ENCODE peak calls at places on chromosomes 4 and X, in eight cellular contexts. One of them, this sample, is unnamed. For H3K4me1, the result is how much of the 10 kb centered on the place peaks cover.

GRCh38 chrX:13733506-13733905 is 914 bp downstream of the TRAPPC2 start:
- DNase-seq in CD8-positive, alpha-beta T cell: no peak
- DNase-seq in heart left ventricle: no peak
- DNase-seq in hepatocyte: no peak
- DNase-seq in stomach: no peak
- DNase-seq in heart right ventricle: no peak
- DNase-seq in adrenal gland: no peak
- DNase-seq in suprapubic skin: no peak
- DNase-seq in this sample: no peak

GRCh38 chrX:73826996-73827395 is 264.0 kb downstream of the CHIC1 start:
- DNase-seq in suprapubic skin: no peak
- DNase-seq in CD8-positive, alpha-beta T cell: no peak
- DNase-seq in stomach: no peak
- DNase-seq in heart left ventricle: no peak
- DNase-seq in heart right ventricle: no peak
- DNase-seq in hepatocyte: no peak
- DNase-seq in adrenal gland: no peak
- DNase-seq in this sample: no peak

GRCh38 chr4:177464026-177464425 is 21.8 kb upstream of the AGA start:
- DNase-seq in stomach: no peak
- DNase-seq in heart left ventricle: no peak
- DNase-seq in adrenal gland: no peak
- DNase-seq in heart right ventricle: no peak
- DNase-seq in hepatocyte: no peak
- DNase-seq in CD8-positive, alpha-beta T cell: no peak
- DNase-seq in suprapubic skin: no peak
- DNase-seq in this sample: no peak

GRCh38 chr4:25993564-25994185 is 79.7 kb downstream of the SMIM20 start:
- DNase-seq in hepatocyte: peak
- DNase-seq in heart left ventricle: peak
- DNase-seq in CD8-positive, alpha-beta T cell: no peak
- DNase-seq in stomach: no peak
- DNase-seq in suprapubic skin: no peak
- DNase-seq in heart right ventricle: peak
- DNase-seq in adrenal gland: no peak
- DNase-seq in this sample: no peak

GRCh38 chrX:129925305-129926092 is 19.5 kb downstream of the UTP14A start:
- DNase-seq in CD8-positive, alpha-beta T cell: peak
- DNase-seq in suprapubic skin: peak
- DNase-seq in adrenal gland: peak
- DNase-seq in heart left ventricle: peak
- DNase-seq in heart right ventricle: peak
- DNase-seq in hepatocyte: peak
- DNase-seq in stomach: peak
- DNase-seq in this sample: peak

GRCh38 chr4:10107111-10108091 is 9.2 kb downstream of the WDR1 start:
- DNase-seq in stomach: no peak
- DNase-seq in adrenal gland: no peak
- DNase-seq in heart left ventricle: no peak
- DNase-seq in heart right ventricle: no peak
- DNase-seq in CD8-positive, alpha-beta T cell: no peak
- DNase-seq in hepatocyte: no peak
- DNase-seq in suprapubic skin: no peak
- DNase-seq in this sample: no peak

GRCh38 chr4:76572224-76572623 is 137.2 kb downstream of the SHROOM3 start:
- DNase-seq in stomach: no peak
- DNase-seq in suprapubic skin: no peak
- DNase-seq in heart left ventricle: no peak
- DNase-seq in hepatocyte: no peak
- DNase-seq in adrenal gland: no peak
- DNase-seq in CD8-positive, alpha-beta T cell: no peak
- DNase-seq in heart right ventricle: no peak
- DNase-seq in this sample: no peak

GRCh38 chr4:177264788-177265422 is 44.8 kb upstream of the NEIL3 start:
- DNase-seq in CD8-positive, alpha-beta T cell: no peak
- DNase-seq in heart right ventricle: no peak
- DNase-seq in suprapubic skin: no peak
- DNase-seq in hepatocyte: no peak
- DNase-seq in heart left ventricle: no peak
- DNase-seq in stomach: no peak
- DNase-seq in adrenal gland: no peak
- DNase-seq in this sample: no peak

GRCh38 chrX:74383611-74384010 is 37.7 kb upstream of the SLC16A2 start:
- DNase-seq in adrenal gland: peak
- DNase-seq in stomach: peak
- DNase-seq in hepatocyte: peak
- DNase-seq in CD8-positive, alpha-beta T cell: no peak
- DNase-seq in heart left ventricle: no peak
- DNase-seq in suprapubic skin: no peak
- DNase-seq in heart right ventricle: peak
- DNase-seq in this sample: no peak

GRCh38 chrX:85993539-85994197 is 53.7 kb downstream of the CHM start:
- DNase-seq in stomach: no peak
- DNase-seq in CD8-positive, alpha-beta T cell: no peak
- DNase-seq in hepatocyte: no peak
- DNase-seq in suprapubic skin: no peak
- DNase-seq in heart right ventricle: no peak
- DNase-seq in adrenal gland: no peak
- DNase-seq in heart left ventricle: no peak
- DNase-seq in this sample: no peak

GRCh38 chr4:77852892-77853495 is 9.6 kb upstream of the MRPL1 start:
- DNase-seq in stomach: no peak
- DNase-seq in suprapubic skin: no peak
- DNase-seq in adrenal gland: no peak
- DNase-seq in heart right ventricle: no peak
- DNase-seq in hepatocyte: no peak
- DNase-seq in CD8-positive, alpha-beta T cell: peak
- DNase-seq in heart left ventricle: no peak
- DNase-seq in this sample: no peak

GRCh38 chr4:184649026-184649970 is at the start of the genes CASP3 and PRIMPOL:
- DNase-seq in adrenal gland: peak
- DNase-seq in CD8-positive, alpha-beta T cell: peak
- DNase-seq in suprapubic skin: peak
- DNase-seq in heart left ventricle: peak
- DNase-seq in stomach: peak
- DNase-seq in hepatocyte: peak
- DNase-seq in heart right ventricle: peak
- DNase-seq in this sample: peak

GRCh38 chr4:8431553-8431952 is 9.0 kb downstream of the ACOX3 start:
- DNase-seq in heart left ventricle: no peak
- DNase-seq in suprapubic skin: no peak
- DNase-seq in hepatocyte: no peak
- DNase-seq in stomach: no peak
- DNase-seq in CD8-positive, alpha-beta T cell: no peak
- DNase-seq in adrenal gland: no peak
- DNase-seq in heart right ventricle: no peak
- DNase-seq in this sample: no peak
- H3K4me1 ChIP-seq in heart left ventricle: under half
- H3K4me1 ChIP-seq in suprapubic skin: half or more
- H3K4me1 ChIP-seq in hepatocyte: under half
- H3K4me1 ChIP-seq in stomach: half or more
- H3K4me1 ChIP-seq in CD8-positive, alpha-beta T cell: under half
- H3K4me1 ChIP-seq in adrenal gland: under half
- H3K4me1 ChIP-seq in heart right ventricle: under half
- H3K4me1 ChIP-seq in this sample: under half

GRCh38 chr4:142380052-142380598 is 466.0 kb downstream of the INPP4B start:
- DNase-seq in heart right ventricle: no peak
- DNase-seq in CD8-positive, alpha-beta T cell: no peak
- DNase-seq in heart left ventricle: no peak
- DNase-seq in stomach: no peak
- DNase-seq in adrenal gland: no peak
- DNase-seq in suprapubic skin: no peak
- DNase-seq in hepatocyte: no peak
- DNase-seq in this sample: no peak

GRCh38 chr4:142386450-142386849 is 459.7 kb downstream of the INPP4B start:
- DNase-seq in hepatocyte: no peak
- DNase-seq in stomach: no peak
- DNase-seq in adrenal gland: no peak
- DNase-seq in CD8-positive, alpha-beta T cell: no peak
- DNase-seq in heart right ventricle: no peak
- DNase-seq in heart left ventricle: no peak
- DNase-seq in suprapubic skin: no peak
- DNase-seq in this sample: no peak

GRCh38 chr4:142379277-142380051 is 466.6 kb downstream of the INPP4B start:
- DNase-seq in heart left ventricle: no peak
- DNase-seq in adrenal gland: no peak
- DNase-seq in hepatocyte: peak
- DNase-seq in heart right ventricle: no peak
- DNase-seq in suprapubic skin: no peak
- DNase-seq in CD8-positive, alpha-beta T cell: no peak
- DNase-seq in stomach: no peak
- DNase-seq in this sample: no peak

GRCh38 chr4:142383800-142384470 is 462.2 kb downstream of the INPP4B start:
- DNase-seq in heart right ventricle: no peak
- DNase-seq in adrenal gland: no peak
- DNase-seq in hepatocyte: no peak
- DNase-seq in heart left ventricle: no peak
- DNase-seq in CD8-positive, alpha-beta T cell: no peak
- DNase-seq in stomach: no peak
- DNase-seq in suprapubic skin: no peak
- DNase-seq in this sample: no peak

GRCh38 chr4:142383354-142383753 is 462.7 kb downstream of the INPP4B start:
- DNase-seq in CD8-positive, alpha-beta T cell: no peak
- DNase-seq in stomach: no peak
- DNase-seq in heart right ventricle: no peak
- DNase-seq in adrenal gland: no peak
- DNase-seq in suprapubic skin: no peak
- DNase-seq in hepatocyte: no peak
- DNase-seq in heart left ventricle: no peak
- DNase-seq in this sample: no peak
- H3K4me1 ChIP-seq in CD8-positive, alpha-beta T cell: under half
- H3K4me1 ChIP-seq in stomach: under half
- H3K4me1 ChIP-seq in heart right ventricle: under half
- H3K4me1 ChIP-seq in adrenal gland: under half
- H3K4me1 ChIP-seq in suprapubic skin: under half
- H3K4me1 ChIP-seq in hepatocyte: under half
- H3K4me1 ChIP-seq in heart left ventricle: under half
- H3K4me1 ChIP-seq in this sample: under half

DNA sequence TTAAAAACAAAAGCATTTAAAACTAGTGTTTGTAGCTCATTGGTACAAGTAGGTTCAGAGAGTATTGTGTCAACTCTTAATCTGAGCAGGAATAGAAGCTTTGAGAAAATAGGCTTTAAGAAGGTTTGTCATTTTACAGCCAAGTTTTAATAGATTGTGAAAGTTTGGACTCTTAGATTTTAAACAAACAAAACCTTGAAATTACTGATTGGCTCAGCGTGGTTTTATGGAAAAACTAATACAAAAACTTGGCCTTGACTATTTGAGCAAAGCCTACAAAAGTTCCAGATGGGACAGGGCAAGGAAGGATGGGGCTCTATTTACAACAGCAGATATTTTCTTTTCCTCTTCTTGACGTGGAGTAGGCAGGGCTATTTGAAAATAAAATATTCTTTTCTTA is 16.5 kb downstream of the ZFX start:
- DNase-seq in suprapubic skin: no peak
- DNase-seq in CD8-positive, alpha-beta T cell: no peak
- DNase-seq in adrenal gland: no peak
- DNase-seq in heart right ventricle: no peak
- DNase-seq in heart left ventricle: no peak
- DNase-seq in hepatocyte: no peak
- DNase-seq in stomach: no peak
- DNase-seq in this sample: no peak
- H3K4me1 ChIP-seq in suprapubic skin: under half
- H3K4me1 ChIP-seq in CD8-positive, alpha-beta T cell: under half
- H3K4me1 ChIP-seq in adrenal gland: half or more
- H3K4me1 ChIP-seq in heart right ventricle: half or more
- H3K4me1 ChIP-seq in heart left ventricle: under half
- H3K4me1 ChIP-seq in hepatocyte: under half
- H3K4me1 ChIP-seq in stomach: half or more
- H3K4me1 ChIP-seq in this sample: under half

GRCh38 chr4:183149968-183150539 is 51.0 kb downstream of the WWC2 start:
- DNase-seq in CD8-positive, alpha-beta T cell: no peak
- DNase-seq in heart right ventricle: no peak
- DNase-seq in stomach: no peak
- DNase-seq in adrenal gland: no peak
- DNase-seq in suprapubic skin: no peak
- DNase-seq in heart left ventricle: no peak
- DNase-seq in hepatocyte: no peak
- DNase-seq in this sample: no peak
- H3K4me1 ChIP-seq in CD8-positive, alpha-beta T cell: under half
- H3K4me1 ChIP-seq in heart right ventricle: under half
- H3K4me1 ChIP-seq in stomach: under half
- H3K4me1 ChIP-seq in adrenal gland: under half
- H3K4me1 ChIP-seq in suprapubic skin: under half
- H3K4me1 ChIP-seq in heart left ventricle: half or more
- H3K4me1 ChIP-seq in hepatocyte: under half
- H3K4me1 ChIP-seq in this sample: under half

GRCh38 chrX:17559728-17560379 is 177.4 kb upstream of the SCML1 start:
- DNase-seq in heart left ventricle: no peak
- DNase-seq in adrenal gland: peak
- DNase-seq in CD8-positive, alpha-beta T cell: no peak
- DNase-seq in suprapubic skin: no peak
- DNase-seq in stomach: peak
- DNase-seq in heart right ventricle: no peak
- DNase-seq in hepatocyte: peak
- DNase-seq in this sample: no peak
- H3K4me1 ChIP-seq in heart left ventricle: under half
- H3K4me1 ChIP-seq in adrenal gland: under half
- H3K4me1 ChIP-seq in CD8-positive, alpha-beta T cell: under half
- H3K4me1 ChIP-seq in suprapubic skin: under half
- H3K4me1 ChIP-seq in stomach: under half
- H3K4me1 ChIP-seq in heart right ventricle: under half
- H3K4me1 ChIP-seq in hepatocyte: under half
- H3K4me1 ChIP-seq in this sample: under half

DNA sequence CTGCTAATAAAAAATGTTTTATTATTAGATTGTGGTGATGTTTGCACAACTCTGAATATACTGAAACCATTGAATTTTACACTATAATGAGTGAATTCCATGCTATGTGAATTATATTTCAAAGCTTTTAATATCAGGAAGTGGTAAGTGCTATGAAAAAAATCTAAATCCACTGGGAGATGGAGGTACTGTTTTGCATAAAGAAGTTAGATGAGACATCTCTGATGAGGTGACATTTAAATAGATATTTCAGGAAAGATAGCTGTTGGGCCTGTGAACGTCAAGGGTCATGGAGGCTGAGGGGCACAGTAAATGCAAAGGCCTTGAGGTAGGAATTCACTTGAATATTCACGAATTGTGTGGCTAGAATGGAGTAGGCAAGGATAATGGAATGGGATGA is 12.3 kb downstream of the DCUN1D4 start:
- DNase-seq in hepatocyte: no peak
- DNase-seq in heart left ventricle: no peak
- DNase-seq in heart right ventricle: no peak
- DNase-seq in CD8-positive, alpha-beta T cell: no peak
- DNase-seq in suprapubic skin: no peak
- DNase-seq in adrenal gland: no peak
- DNase-seq in stomach: no peak
- DNase-seq in this sample: no peak
- H3K4me1 ChIP-seq in hepatocyte: under half
- H3K4me1 ChIP-seq in heart left ventricle: half or more
- H3K4me1 ChIP-seq in heart right ventricle: half or more
- H3K4me1 ChIP-seq in CD8-positive, alpha-beta T cell: under half
- H3K4me1 ChIP-seq in suprapubic skin: under half
- H3K4me1 ChIP-seq in adrenal gland: half or more
- H3K4me1 ChIP-seq in stomach: half or more
- H3K4me1 ChIP-seq in this sample: under half

DNA sequence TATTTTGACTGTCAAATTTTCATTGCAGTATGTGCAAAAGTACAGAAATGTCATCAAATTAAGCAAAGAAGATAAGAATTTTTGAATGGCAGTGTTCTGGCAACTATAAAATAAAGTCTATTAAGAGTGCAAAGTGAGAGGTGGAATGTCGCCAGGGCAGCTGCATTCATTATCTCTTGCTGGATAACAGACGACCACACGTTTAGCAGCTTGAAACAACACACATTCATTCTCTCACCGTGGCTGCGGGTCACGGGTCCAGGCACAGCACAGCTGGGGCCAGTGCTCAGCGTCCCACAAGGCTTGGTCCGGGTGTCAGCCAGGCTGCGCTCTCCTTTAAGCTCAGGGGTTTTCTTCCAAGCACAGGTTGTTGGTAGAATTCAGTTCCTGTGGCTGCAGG is 113.9 kb downstream of the GPR143 start:
- DNase-seq in stomach: no peak
- DNase-seq in hepatocyte: no peak
- DNase-seq in suprapubic skin: no peak
- DNase-seq in heart left ventricle: no peak
- DNase-seq in heart right ventricle: no peak
- DNase-seq in CD8-positive, alpha-beta T cell: no peak
- DNase-seq in adrenal gland: no peak
- DNase-seq in this sample: no peak
- H3K4me1 ChIP-seq in stomach: under half
- H3K4me1 ChIP-seq in hepatocyte: under half
- H3K4me1 ChIP-seq in suprapubic skin: under half
- H3K4me1 ChIP-seq in heart left ventricle: under half
- H3K4me1 ChIP-seq in heart right ventricle: under half
- H3K4me1 ChIP-seq in CD8-positive, alpha-beta T cell: under half
- H3K4me1 ChIP-seq in adrenal gland: under half
- H3K4me1 ChIP-seq in this sample: under half

This sample was measured in right atrium auricular region.